ENCODE peak calls at places on chromosomes 7 and 10, in eight cellular contexts. One of them, this sample, is unnamed.

GRCh38 chr7:42235734-42236133 is 1.3 kb downstream of the GLI3 start:
- DNase-seq in HCEC 1CT: peak
- DNase-seq in NCI-H1694 treated with DMSO at 0.1 percent for 48 hours: no peak
- DNase-seq in NCI-H2081 treated with DMSO at 0.1 percent for 48 hours: no peak
- DNase-seq in stimulated activated naive B cell treated with anti-CD40 and anti-IgM and Interleukin-4, amounts not matched to agents 10 μg/mL and 1 μg/mL and 100 μg/mL, for 72 hours: no peak
- DNase-seq in HuH-7.5: no peak
- DNase-seq in NCI-H1105: no peak
- DNase-seq in activated CD4-positive, alpha-beta T cell treated with anti-CD3 and anti-CD28 coated beads, Interleukin-2, amount 50 U/mL, for 48 hours: no peak
- DNase-seq in this sample: no peak

GRCh38 chr10:110502851-110503301 is 5.2 kb downstream of the DUSP5 start:
- DNase-seq in HCEC 1CT: peak
- DNase-seq in NCI-H1694 treated with DMSO at 0.1 percent for 48 hours: peak
- DNase-seq in NCI-H2081 treated with DMSO at 0.1 percent for 48 hours: no peak
- DNase-seq in stimulated activated naive B cell treated with anti-CD40 and anti-IgM and Interleukin-4, amounts not matched to agents 10 μg/mL and 1 μg/mL and 100 μg/mL, for 72 hours: peak
- DNase-seq in HuH-7.5: no peak
- DNase-seq in NCI-H1105: peak
- DNase-seq in activated CD4-positive, alpha-beta T cell treated with anti-CD3 and anti-CD28 coated beads, Interleukin-2, amount 50 U/mL, for 48 hours: peak
- DNase-seq in this sample: no peak

GRCh38 chr7:117616694-117617093 is 136.9 kb downstream of the CFTR start:
- DNase-seq in HCEC 1CT: no peak
- DNase-seq in NCI-H1694 treated with DMSO at 0.1 percent for 48 hours: no peak
- DNase-seq in NCI-H2081 treated with DMSO at 0.1 percent for 48 hours: no peak
- DNase-seq in stimulated activated naive B cell treated with anti-CD40 and anti-IgM and Interleukin-4, amounts not matched to agents 10 μg/mL and 1 μg/mL and 100 μg/mL, for 72 hours: no peak
- DNase-seq in HuH-7.5: no peak
- DNase-seq in NCI-H1105: no peak
- DNase-seq in activated CD4-positive, alpha-beta T cell treated with anti-CD3 and anti-CD28 coated beads, Interleukin-2, amount 50 U/mL, for 48 hours: no peak
- DNase-seq in this sample: no peak

GRCh38 chr10:33612551-33612950 is 278.1 kb upstream of the NRP1 start:
- DNase-seq in HCEC 1CT: peak
- DNase-seq in NCI-H1694 treated with DMSO at 0.1 percent for 48 hours: no peak
- DNase-seq in NCI-H2081 treated with DMSO at 0.1 percent for 48 hours: no peak
- DNase-seq in stimulated activated naive B cell treated with anti-CD40 and anti-IgM and Interleukin-4, amounts not matched to agents 10 μg/mL and 1 μg/mL and 100 μg/mL, for 72 hours: no peak
- DNase-seq in HuH-7.5: no peak
- DNase-seq in NCI-H1105: no peak
- DNase-seq in activated CD4-positive, alpha-beta T cell treated with anti-CD3 and anti-CD28 coated beads, Interleukin-2, amount 50 U/mL, for 48 hours: no peak
- DNase-seq in this sample: no peak

GRCh38 chr10:113319450-113319849 is 233.4 kb upstream of the HABP2 start:
- DNase-seq in HCEC 1CT: no peak
- DNase-seq in NCI-H1694 treated with DMSO at 0.1 percent for 48 hours: no peak
- DNase-seq in NCI-H2081 treated with DMSO at 0.1 percent for 48 hours: no peak
- DNase-seq in stimulated activated naive B cell treated with anti-CD40 and anti-IgM and Interleukin-4, amounts not matched to agents 10 μg/mL and 1 μg/mL and 100 μg/mL, for 72 hours: no peak
- DNase-seq in HuH-7.5: no peak
- DNase-seq in NCI-H1105: no peak
- DNase-seq in activated CD4-positive, alpha-beta T cell treated with anti-CD3 and anti-CD28 coated beads, Interleukin-2, amount 50 U/mL, for 48 hours: no peak
- DNase-seq in this sample: no peak

GRCh38 chr7:106736508-106737201 is 75.7 kb upstream of the CCDC71L start:
- DNase-seq in HCEC 1CT: peak
- DNase-seq in NCI-H1694 treated with DMSO at 0.1 percent for 48 hours: peak
- DNase-seq in NCI-H2081 treated with DMSO at 0.1 percent for 48 hours: peak
- DNase-seq in stimulated activated naive B cell treated with anti-CD40 and anti-IgM and Interleukin-4, amounts not matched to agents 10 μg/mL and 1 μg/mL and 100 μg/mL, for 72 hours: peak
- DNase-seq in HuH-7.5: peak
- DNase-seq in NCI-H1105: peak
- DNase-seq in activated CD4-positive, alpha-beta T cell treated with anti-CD3 and anti-CD28 coated beads, Interleukin-2, amount 50 U/mL, for 48 hours: peak
- DNase-seq in this sample: peak

GRCh38 chr10:97792058-97792721 is 20.4 kb upstream of the SFRP5 start:
- DNase-seq in HCEC 1CT: peak
- DNase-seq in NCI-H1694 treated with DMSO at 0.1 percent for 48 hours: peak
- DNase-seq in NCI-H2081 treated with DMSO at 0.1 percent for 48 hours: no peak
- DNase-seq in stimulated activated naive B cell treated with anti-CD40 and anti-IgM and Interleukin-4, amounts not matched to agents 10 μg/mL and 1 μg/mL and 100 μg/mL, for 72 hours: peak
- DNase-seq in HuH-7.5: peak
- DNase-seq in NCI-H1105: peak
- DNase-seq in activated CD4-positive, alpha-beta T cell treated with anti-CD3 and anti-CD28 coated beads, Interleukin-2, amount 50 U/mL, for 48 hours: peak
- DNase-seq in this sample: peak

GRCh38 chr7:80128918-80129317 is 5.7 kb upstream of the GNAI1 start:
- DNase-seq in HCEC 1CT: no peak
- DNase-seq in NCI-H1694 treated with DMSO at 0.1 percent for 48 hours: no peak
- DNase-seq in NCI-H2081 treated with DMSO at 0.1 percent for 48 hours: no peak
- DNase-seq in stimulated activated naive B cell treated with anti-CD40 and anti-IgM and Interleukin-4, amounts not matched to agents 10 μg/mL and 1 μg/mL and 100 μg/mL, for 72 hours: no peak
- DNase-seq in HuH-7.5: no peak
- DNase-seq in NCI-H1105: no peak
- DNase-seq in activated CD4-positive, alpha-beta T cell treated with anti-CD3 and anti-CD28 coated beads, Interleukin-2, amount 50 U/mL, for 48 hours: no peak
- DNase-seq in this sample: no peak

GRCh38 chr7:24653316-24654085 is 80.2 kb downstream of the PALS2 start:
- DNase-seq in HCEC 1CT: no peak
- DNase-seq in NCI-H1694 treated with DMSO at 0.1 percent for 48 hours: no peak
- DNase-seq in NCI-H2081 treated with DMSO at 0.1 percent for 48 hours: no peak
- DNase-seq in stimulated activated naive B cell treated with anti-CD40 and anti-IgM and Interleukin-4, amounts not matched to agents 10 μg/mL and 1 μg/mL and 100 μg/mL, for 72 hours: no peak
- DNase-seq in HuH-7.5: no peak
- DNase-seq in NCI-H1105: no peak
- DNase-seq in activated CD4-positive, alpha-beta T cell treated with anti-CD3 and anti-CD28 coated beads, Interleukin-2, amount 50 U/mL, for 48 hours: no peak
- DNase-seq in this sample: no peak

GRCh38 chr10:101222683-101223273 is 6.5 kb downstream of the LBX1 start:
- DNase-seq in HCEC 1CT: no peak
- DNase-seq in NCI-H1694 treated with DMSO at 0.1 percent for 48 hours: no peak
- DNase-seq in NCI-H2081 treated with DMSO at 0.1 percent for 48 hours: no peak
- DNase-seq in stimulated activated naive B cell treated with anti-CD40 and anti-IgM and Interleukin-4, amounts not matched to agents 10 μg/mL and 1 μg/mL and 100 μg/mL, for 72 hours: no peak
- DNase-seq in HuH-7.5: no peak
- DNase-seq in NCI-H1105: no peak
- DNase-seq in activated CD4-positive, alpha-beta T cell treated with anti-CD3 and anti-CD28 coated beads, Interleukin-2, amount 50 U/mL, for 48 hours: peak
- DNase-seq in this sample: no peak

GRCh38 chr10:78491812-78492211 is 458.1 kb downstream of the RPS24 start:
- DNase-seq in HCEC 1CT: no peak
- DNase-seq in NCI-H1694 treated with DMSO at 0.1 percent for 48 hours: no peak
- DNase-seq in NCI-H2081 treated with DMSO at 0.1 percent for 48 hours: no peak
- DNase-seq in stimulated activated naive B cell treated with anti-CD40 and anti-IgM and Interleukin-4, amounts not matched to agents 10 μg/mL and 1 μg/mL and 100 μg/mL, for 72 hours: no peak
- DNase-seq in HuH-7.5: no peak
- DNase-seq in NCI-H1105: no peak
- DNase-seq in activated CD4-positive, alpha-beta T cell treated with anti-CD3 and anti-CD28 coated beads, Interleukin-2, amount 50 U/mL, for 48 hours: no peak
- DNase-seq in this sample: no peak

GRCh38 chr7:91089382-91089963 is 174.8 kb upstream of the FZD1 start:
- DNase-seq in HCEC 1CT: peak
- DNase-seq in NCI-H1694 treated with DMSO at 0.1 percent for 48 hours: peak
- DNase-seq in NCI-H2081 treated with DMSO at 0.1 percent for 48 hours: no peak
- DNase-seq in stimulated activated naive B cell treated with anti-CD40 and anti-IgM and Interleukin-4, amounts not matched to agents 10 μg/mL and 1 μg/mL and 100 μg/mL, for 72 hours: peak
- DNase-seq in HuH-7.5: peak
- DNase-seq in NCI-H1105: peak
- DNase-seq in activated CD4-positive, alpha-beta T cell treated with anti-CD3 and anti-CD28 coated beads, Interleukin-2, amount 50 U/mL, for 48 hours: no peak
- DNase-seq in this sample: peak

GRCh38 chr10:6894405-6894804 is 314.3 kb upstream of the PRKCQ start:
- DNase-seq in HCEC 1CT: no peak
- DNase-seq in NCI-H1694 treated with DMSO at 0.1 percent for 48 hours: no peak
- DNase-seq in NCI-H2081 treated with DMSO at 0.1 percent for 48 hours: no peak
- DNase-seq in stimulated activated naive B cell treated with anti-CD40 and anti-IgM and Interleukin-4, amounts not matched to agents 10 μg/mL and 1 μg/mL and 100 μg/mL, for 72 hours: no peak
- DNase-seq in HuH-7.5: no peak
- DNase-seq in NCI-H1105: no peak
- DNase-seq in activated CD4-positive, alpha-beta T cell treated with anti-CD3 and anti-CD28 coated beads, Interleukin-2, amount 50 U/mL, for 48 hours: no peak
- DNase-seq in this sample: no peak

GRCh38 chr10:104741127-104741526 is 100.0 kb downstream of the SORCS3 start:
- DNase-seq in HCEC 1CT: no peak
- DNase-seq in NCI-H1694 treated with DMSO at 0.1 percent for 48 hours: no peak
- DNase-seq in NCI-H2081 treated with DMSO at 0.1 percent for 48 hours: no peak
- DNase-seq in stimulated activated naive B cell treated with anti-CD40 and anti-IgM and Interleukin-4, amounts not matched to agents 10 μg/mL and 1 μg/mL and 100 μg/mL, for 72 hours: no peak
- DNase-seq in HuH-7.5: no peak
- DNase-seq in NCI-H1105: no peak
- DNase-seq in activated CD4-positive, alpha-beta T cell treated with anti-CD3 and anti-CD28 coated beads, Interleukin-2, amount 50 U/mL, for 48 hours: no peak
- DNase-seq in this sample: no peak

GRCh38 chr7:136523581-136523980 is 344.9 kb upstream of the CHRM2 start:
- DNase-seq in HCEC 1CT: peak
- DNase-seq in NCI-H1694 treated with DMSO at 0.1 percent for 48 hours: no peak
- DNase-seq in NCI-H2081 treated with DMSO at 0.1 percent for 48 hours: no peak
- DNase-seq in stimulated activated naive B cell treated with anti-CD40 and anti-IgM and Interleukin-4, amounts not matched to agents 10 μg/mL and 1 μg/mL and 100 μg/mL, for 72 hours: no peak
- DNase-seq in HuH-7.5: no peak
- DNase-seq in NCI-H1105: no peak
- DNase-seq in activated CD4-positive, alpha-beta T cell treated with anti-CD3 and anti-CD28 coated beads, Interleukin-2, amount 50 U/mL, for 48 hours: no peak
- DNase-seq in this sample: no peak

GRCh38 chr10:126906704-126907422 is 1.6 kb downstream of the DOCK1 start:
- DNase-seq in HCEC 1CT: no peak
- DNase-seq in NCI-H1694 treated with DMSO at 0.1 percent for 48 hours: no peak
- DNase-seq in NCI-H2081 treated with DMSO at 0.1 percent for 48 hours: no peak
- DNase-seq in stimulated activated naive B cell treated with anti-CD40 and anti-IgM and Interleukin-4, amounts not matched to agents 10 μg/mL and 1 μg/mL and 100 μg/mL, for 72 hours: no peak
- DNase-seq in HuH-7.5: no peak
- DNase-seq in NCI-H1105: no peak
- DNase-seq in activated CD4-positive, alpha-beta T cell treated with anti-CD3 and anti-CD28 coated beads, Interleukin-2, amount 50 U/mL, for 48 hours: no peak
- DNase-seq in this sample: no peak

GRCh38 chr10:13808556-13809391 is 222.0 kb downstream of the PRPF18 start:
- DNase-seq in HCEC 1CT: no peak
- DNase-seq in NCI-H1694 treated with DMSO at 0.1 percent for 48 hours: no peak
- DNase-seq in NCI-H2081 treated with DMSO at 0.1 percent for 48 hours: no peak
- DNase-seq in stimulated activated naive B cell treated with anti-CD40 and anti-IgM and Interleukin-4, amounts not matched to agents 10 μg/mL and 1 μg/mL and 100 μg/mL, for 72 hours: no peak
- DNase-seq in HuH-7.5: no peak
- DNase-seq in NCI-H1105: no peak
- DNase-seq in activated CD4-positive, alpha-beta T cell treated with anti-CD3 and anti-CD28 coated beads, Interleukin-2, amount 50 U/mL, for 48 hours: no peak
- DNase-seq in this sample: peak

GRCh38 chr10:20726381-20726780 is 170.7 kb downstream of the NEBL start:
- DNase-seq in HCEC 1CT: no peak
- DNase-seq in NCI-H1694 treated with DMSO at 0.1 percent for 48 hours: no peak
- DNase-seq in NCI-H2081 treated with DMSO at 0.1 percent for 48 hours: no peak
- DNase-seq in stimulated activated naive B cell treated with anti-CD40 and anti-IgM and Interleukin-4, amounts not matched to agents 10 μg/mL and 1 μg/mL and 100 μg/mL, for 72 hours: no peak
- DNase-seq in HuH-7.5: no peak
- DNase-seq in NCI-H1105: no peak
- DNase-seq in activated CD4-positive, alpha-beta T cell treated with anti-CD3 and anti-CD28 coated beads, Interleukin-2, amount 50 U/mL, for 48 hours: no peak
- DNase-seq in this sample: no peak

GRCh38 chr7:140316165-140316661 is 82.1 kb downstream of the SLC37A3 start:
- DNase-seq in HCEC 1CT: peak
- DNase-seq in NCI-H1694 treated with DMSO at 0.1 percent for 48 hours: no peak
- DNase-seq in NCI-H2081 treated with DMSO at 0.1 percent for 48 hours: no peak
- DNase-seq in stimulated activated naive B cell treated with anti-CD40 and anti-IgM and Interleukin-4, amounts not matched to agents 10 μg/mL and 1 μg/mL and 100 μg/mL, for 72 hours: no peak
- DNase-seq in HuH-7.5: no peak
- DNase-seq in NCI-H1105: no peak
- DNase-seq in activated CD4-positive, alpha-beta T cell treated with anti-CD3 and anti-CD28 coated beads, Interleukin-2, amount 50 U/mL, for 48 hours: peak
- DNase-seq in this sample: no peak

GRCh38 chr7:90720970-90721768 is 125.0 kb downstream of the CDK14 start:
- DNase-seq in HCEC 1CT: peak
- DNase-seq in NCI-H1694 treated with DMSO at 0.1 percent for 48 hours: no peak
- DNase-seq in NCI-H2081 treated with DMSO at 0.1 percent for 48 hours: no peak
- DNase-seq in stimulated activated naive B cell treated with anti-CD40 and anti-IgM and Interleukin-4, amounts not matched to agents 10 μg/mL and 1 μg/mL and 100 μg/mL, for 72 hours: no peak
- DNase-seq in HuH-7.5: peak
- DNase-seq in NCI-H1105: no peak
- DNase-seq in activated CD4-positive, alpha-beta T cell treated with anti-CD3 and anti-CD28 coated beads, Interleukin-2, amount 50 U/mL, for 48 hours: no peak
- DNase-seq in this sample: no peak

GRCh38 chr10:69741671-69742355 is 59.9 kb upstream of the COL13A1 start:
- DNase-seq in HCEC 1CT: no peak
- DNase-seq in NCI-H1694 treated with DMSO at 0.1 percent for 48 hours: no peak
- DNase-seq in NCI-H2081 treated with DMSO at 0.1 percent for 48 hours: no peak
- DNase-seq in stimulated activated naive B cell treated with anti-CD40 and anti-IgM and Interleukin-4, amounts not matched to agents 10 μg/mL and 1 μg/mL and 100 μg/mL, for 72 hours: no peak
- DNase-seq in HuH-7.5: no peak
- DNase-seq in NCI-H1105: no peak
- DNase-seq in activated CD4-positive, alpha-beta T cell treated with anti-CD3 and anti-CD28 coated beads, Interleukin-2, amount 50 U/mL, for 48 hours: no peak
- DNase-seq in this sample: no peak

GRCh38 chr7:28096713-28097112 is 83.9 kb downstream of the JAZF1 start:
- DNase-seq in HCEC 1CT: peak
- DNase-seq in NCI-H1694 treated with DMSO at 0.1 percent for 48 hours: peak
- DNase-seq in NCI-H2081 treated with DMSO at 0.1 percent for 48 hours: no peak
- DNase-seq in stimulated activated naive B cell treated with anti-CD40 and anti-IgM and Interleukin-4, amounts not matched to agents 10 μg/mL and 1 μg/mL and 100 μg/mL, for 72 hours: peak
- DNase-seq in HuH-7.5: peak
- DNase-seq in NCI-H1105: peak
- DNase-seq in activated CD4-positive, alpha-beta T cell treated with anti-CD3 and anti-CD28 coated beads, Interleukin-2, amount 50 U/mL, for 48 hours: peak
- DNase-seq in this sample: peak

GRCh38 chr10:978826-979421 is 9.3 kb upstream of the GTPBP4 start:
- DNase-seq in HCEC 1CT: no peak
- DNase-seq in NCI-H1694 treated with DMSO at 0.1 percent for 48 hours: no peak
- DNase-seq in NCI-H2081 treated with DMSO at 0.1 percent for 48 hours: no peak
- DNase-seq in stimulated activated naive B cell treated with anti-CD40 and anti-IgM and Interleukin-4, amounts not matched to agents 10 μg/mL and 1 μg/mL and 100 μg/mL, for 72 hours: no peak
- DNase-seq in HuH-7.5: no peak
- DNase-seq in NCI-H1105: no peak
- DNase-seq in activated CD4-positive, alpha-beta T cell treated with anti-CD3 and anti-CD28 coated beads, Interleukin-2, amount 50 U/mL, for 48 hours: no peak
- DNase-seq in this sample: no peak

GRCh38 chr10:117374506-117375359 is 507 bp downstream of the PDZD8 start:
- DNase-seq in HCEC 1CT: peak
- DNase-seq in NCI-H1694 treated with DMSO at 0.1 percent for 48 hours: no peak
- DNase-seq in NCI-H2081 treated with DMSO at 0.1 percent for 48 hours: no peak
- DNase-seq in stimulated activated naive B cell treated with anti-CD40 and anti-IgM and Interleukin-4, amounts not matched to agents 10 μg/mL and 1 μg/mL and 100 μg/mL, for 72 hours: peak
- DNase-seq in HuH-7.5: peak
- DNase-seq in NCI-H1105: peak
- DNase-seq in activated CD4-positive, alpha-beta T cell treated with anti-CD3 and anti-CD28 coated beads, Interleukin-2, amount 50 U/mL, for 48 hours: peak
- DNase-seq in this sample: peak

GRCh38 chr7:25834050-25834449 is 317.9 kb upstream of the NFE2L3 start:
- DNase-seq in HCEC 1CT: no peak
- DNase-seq in NCI-H1694 treated with DMSO at 0.1 percent for 48 hours: no peak
- DNase-seq in NCI-H2081 treated with DMSO at 0.1 percent for 48 hours: no peak
- DNase-seq in stimulated activated naive B cell treated with anti-CD40 and anti-IgM and Interleukin-4, amounts not matched to agents 10 μg/mL and 1 μg/mL and 100 μg/mL, for 72 hours: no peak
- DNase-seq in HuH-7.5: no peak
- DNase-seq in NCI-H1105: no peak
- DNase-seq in activated CD4-positive, alpha-beta T cell treated with anti-CD3 and anti-CD28 coated beads, Interleukin-2, amount 50 U/mL, for 48 hours: no peak
- DNase-seq in this sample: no peak

GRCh38 chr7:154651501-154651900 is 351.4 kb downstream of the PAXIP1 start:
- DNase-seq in HCEC 1CT: no peak
- DNase-seq in NCI-H1694 treated with DMSO at 0.1 percent for 48 hours: no peak
- DNase-seq in NCI-H2081 treated with DMSO at 0.1 percent for 48 hours: no peak
- DNase-seq in stimulated activated naive B cell treated with anti-CD40 and anti-IgM and Interleukin-4, amounts not matched to agents 10 μg/mL and 1 μg/mL and 100 μg/mL, for 72 hours: no peak
- DNase-seq in HuH-7.5: no peak
- DNase-seq in NCI-H1105: no peak
- DNase-seq in activated CD4-positive, alpha-beta T cell treated with anti-CD3 and anti-CD28 coated beads, Interleukin-2, amount 50 U/mL, for 48 hours: no peak
- DNase-seq in this sample: no peak